ENCODE peak calls at places on chromosomes 1 and 21, in five cellular contexts. T is GM04504, L is hippocampal formation, J is mesothelial cell of epicardium, D is AML-193. H is an unnamed sample.

GRCh38 chr21:34960672-34961071 is 88.4 kb downstream of the RUNX1 start:
- DNase-seq in T (no peak), L (no peak), J (no peak), D (no peak), H (no peak)

GRCh38 chr1:27564710-27565649 is 39.0 kb downstream of the AHDC1 start:
- DNase-seq in T (no peak), L (no peak), J (no peak), D (no peak), H (no peak)

GRCh38 chr1:35559317-35559944 is 1.8 kb downstream of the NCDN start:
- DNase-seq in T (no peak), L (no peak), J (no peak), D (no peak), H (no peak)

GRCh38 chr1:27970401-27970800 is 10.6 kb downstream of the XKR8 start:
- DNase-seq in T (peak), L (peak), J (no peak), D (no peak), H (no peak)

GRCh38 chr1:88892146-88892877 is 945 bp upstream of the GTF2B start:
- DNase-seq in T (no peak), L (no peak), J (no peak), D (no peak), H (peak)

GRCh38 chr1:85900921-85901320 is 192.7 kb upstream of the ZNHIT6 start:
- DNase-seq in T (no peak), L (no peak), J (no peak), D (no peak), H (no peak)

GRCh38 chr1:201703646-201704438 is 125.1 kb upstream of the IPO9 start:
- DNase-seq in T (peak), L (peak), J (peak), D (peak), H (peak)

GRCh38 chr1:156282143-156282478 is 514 bp downstream of the SMG5 start:
- DNase-seq in T (no peak), L (no peak), J (no peak), D (no peak), H (peak)

GRCh38 chr1:61605607-61606321 is 119.2 kb downstream of the TM2D1 start:
- DNase-seq in T (no peak), L (no peak), J (no peak), D (no peak), H (no peak)

GRCh38 chr1:53638641-53639035 is 100.3 kb downstream of the GLIS1 start:
- DNase-seq in T (no peak), L (no peak), J (no peak), D (no peak), H (no peak)

GRCh38 chr1:4018721-4019521 is 118.8 kb upstream of the C1orf174 start:
- DNase-seq in T (no peak), L (no peak), J (no peak), D (no peak), H (no peak)

GRCh38 chr1:54987830-54988705 is 7.6 kb downstream of the TMEM61 start:
- DNase-seq in T (no peak), L (no peak), J (no peak), D (no peak), H (no peak)

GRCh38 chr21:37357691-37358090 is 8.9 kb upstream of the DYRK1A start:
- DNase-seq in T (no peak), L (no peak), J (no peak), D (no peak), H (no peak)

GRCh38 chr1:44294588-44295007 is 60.5 kb downstream of the ERI3 start:
- DNase-seq in T (peak), L (peak), J (no peak), D (no peak), H (peak)

GRCh38 chr1:31099283-31100063 is 34.0 kb upstream of the PUM1 start:
- DNase-seq in T (no peak), L (no peak), J (no peak), D (no peak), H (no peak)

GRCh38 chr1:206708058-206708457 is 23.4 kb downstream of the MAPKAPK2 start:
- DNase-seq in T (no peak), L (no peak), J (no peak), D (peak), H (no peak)

GRCh38 chr1:162285149-162285561 is 91.5 kb downstream of the SPATA46 start:
- DNase-seq in T (no peak), L (no peak), J (no peak), D (no peak), H (no peak)

GRCh38 chr1:72397786-72398185 is 115.4 kb upstream of the NEGR1 start:
- DNase-seq in T (peak), L (no peak), J (no peak), D (no peak), H (no peak)

GRCh38 chr1:78831731-78832360 is 174.7 kb downstream of the ADGRL4 start:
- DNase-seq in T (peak), L (no peak), J (no peak), D (no peak), H (peak)

GRCh38 chr1:44037154-44037553 is 5.9 kb upstream of the SLC6A9 start:
- DNase-seq in T (no peak), L (no peak), J (no peak), D (no peak), H (no peak)

GRCh38 chr1:55015123-55015522 is 16.4 kb downstream of the BSND start:
- DNase-seq in T (no peak), L (no peak), J (no peak), D (no peak), H (no peak)

GRCh38 chr1:201184734-201185453 is 5.7 kb upstream of the IGFN1 start:
- DNase-seq in T (peak), L (peak), J (no peak), D (no peak), H (peak)

GRCh38 chr1:234631721-234632125 is 21.7 kb upstream of the IRF2BP2 start:
- DNase-seq in T (no peak), L (no peak), J (no peak), D (no peak), H (no peak)

GRCh38 chr1:213987876-213988638 is at the start of gene PROX1:
- DNase-seq in T (peak), L (peak), J (peak), D (no peak), H (no peak)

GRCh38 chr1:51372561-51372960 is 42.2 kb upstream of the TTC39A start:
- DNase-seq in T (no peak), L (no peak), J (no peak), D (no peak), H (no peak)

GRCh38 chr1:43404353-43404752 is 14.7 kb downstream of the SZT2 start:
- DNase-seq in T (no peak), L (no peak), J (no peak), D (no peak), H (no peak)

GRCh38 chr1:167016090-167016750 is 27.1 kb downstream of the MAEL start:
- DNase-seq in T (no peak), L (no peak), J (no peak), D (peak), H (no peak)

GRCh38 chr1:165763442-165763841 is 5.2 kb downstream of the TMCO1 start:
- DNase-seq in T (no peak), L (no peak), J (no peak), D (no peak), H (no peak)

GRCh38 chr1:226429051-226429461 is 21.2 kb upstream of the PARP1 start:
- DNase-seq in T (no peak), L (no peak), J (no peak), D (no peak), H (no peak)

GRCh38 chr21:39080366-39080765 is 102.9 kb downstream of the PSMG1 start:
- DNase-seq in T (no peak), L (no peak), J (no peak), D (no peak), H (no peak)

GRCh38 chr1:97820470-97821188 is 100.2 kb downstream of the DPYD start:
- DNase-seq in T (no peak), L (no peak), J (no peak), D (peak), H (peak)

GRCh38 chr1:225209153-225209552 is 218.7 kb downstream of the LBR start:
- DNase-seq in T (no peak), L (no peak), J (no peak), D (no peak), H (no peak)